ENCODE peak calls at places on chromosomes 5 and 9, in ten cellular contexts. D, U, P, J, T, E, Q, X, R and W are unnamed samples.

GRCh38 chr9:95316274-95316673 is 1.2 kb downstream of the FANCC start:
- DNase-seq in U (no peak), R (no peak), D (no peak), E (no peak), X (no peak), T (no peak), Q (peak; percentile 35), J (no peak), P (no peak), W (no peak)

GRCh38 chr9:1718836-1719235 is 296.3 kb upstream of the SMARCA2 start:
- DNase-seq in U (no peak), R (no peak), D (no peak), P (no peak), X (no peak), J (no peak), T (no peak), E (no peak), Q (no peak), W (no peak)

GRCh38 chr5:73160239-73160671 is 12.7 kb upstream of the TMEM174 start:
- DNase-seq in T (no peak), E (no peak), R (no peak), J (no peak), Q (no peak), X (no peak), U (peak; percentile 54), D (no peak), P (no peak), W (no peak)

GRCh38 chr9:126959326-126959725 is 44.7 kb downstream of the RALGPS1 start:
- DNase-seq in U (no peak), P (no peak), Q (no peak), D (no peak), E (no peak), J (no peak), R (no peak), X (no peak), T (no peak), W (no peak)

GRCh38 chr9:133694686-133695085 is 43.5 kb downstream of the SARDH start:
- DNase-seq in P (no peak), R (no peak), U (no peak), X (no peak), T (no peak), Q (no peak), D (no peak), E (no peak), J (no peak), W (no peak)

GRCh38 chr5:639584-640213 is 27.6 kb downstream of the CEP72 start:
- DNase-seq in P (no peak), J (no peak), X (no peak), R (no peak), U (no peak), E (no peak), Q (no peak), D (peak; percentile 43), T (peak; percentile 30), W (no peak)

GRCh38 chr5:154478224-154478565 is at the start of gene HAND1:
- DNase-seq in E (peak; percentile 61), R (peak; percentile 76), T (peak; percentile 73), X (no peak), U (no peak), Q (peak; percentile 62), J (no peak), P (peak; percentile 89), D (peak; percentile 84), W (no peak)

GRCh38 chr9:119500072-119500771 is 131.0 kb upstream of the BRINP1 start:
- DNase-seq in Q (no peak), U (no peak), J (peak; percentile 19), X (no peak), P (no peak), D (no peak), R (no peak), T (no peak), E (no peak), W (peak; percentile 80)

GRCh38 chr5:7202846-7203245 is 193.1 kb upstream of the ADCY2 start:
- DNase-seq in J (no peak), E (no peak), R (no peak), Q (no peak), X (no peak), U (no peak), D (no peak), T (no peak), P (no peak), W (no peak)

GRCh38 chr5:69364414-69364813 is 4.9 kb downstream of the AK6 start:
- DNase-seq in U (no peak), Q (peak; percentile 49), D (no peak), E (peak; percentile 57), R (no peak), P (no peak), T (no peak), X (no peak), J (no peak), W (no peak)

GRCh38 chr5:90461303-90461702 is 13.3 kb downstream of the MBLAC2 start:
- DNase-seq in J (no peak), X (no peak), E (no peak), R (no peak), D (no peak), P (no peak), T (no peak), U (no peak), Q (no peak), W (no peak)

GRCh38 chr5:175718401-175719108 is 60.7 kb downstream of the HRH2 start:
- DNase-seq in J (peak; percentile 46), E (peak; percentile 42), P (peak; percentile 60), R (no peak), Q (peak; percentile 37), X (no peak), T (peak; percentile 36), U (peak; percentile 10), D (peak; percentile 84), W (peak; percentile 45)

GRCh38 chr5:168740821-168741213 is 161.6 kb upstream of the PANK3 start:
- DNase-seq in Q (no peak), U (no peak), J (no peak), R (no peak), D (peak; percentile 78), X (no peak), E (no peak), T (peak; percentile 29), P (no peak), W (no peak)

GRCh38 chr5:123046222-123046621 is 9.7 kb upstream of the PPIC start:
- DNase-seq in U (no peak), P (no peak), J (no peak), X (no peak), E (no peak), Q (no peak), D (no peak), T (no peak), R (no peak), W (no peak)

GRCh38 chr5:160450164-160450932 is 28.7 kb downstream of the PTTG1 start:
- DNase-seq in U (no peak), X (no peak), T (no peak), R (no peak), P (no peak), J (no peak), Q (no peak), E (no peak), D (no peak), W (no peak)

GRCh38 chr9:132769895-132770774 is 99.9 kb downstream of the GTF3C4 start:
- DNase-seq in J (no peak), T (peak; percentile 52), D (peak; percentile 88), X (no peak), U (peak; percentile 59), P (peak; percentile 62), E (peak; percentile 26), R (peak; percentile 89), Q (peak; percentile 60), W (peak; percentile 29)

GRCh38 chr5:143214458-143214857 is 189.0 kb downstream of the NR3C1 start:
- DNase-seq in J (no peak), D (no peak), E (no peak), Q (no peak), T (no peak), X (no peak), U (no peak), P (no peak), R (no peak), W (no peak)

GRCh38 chr5:95988094-95988493 is 26.4 kb upstream of the ELL2 start:
- DNase-seq in R (no peak), D (no peak), P (no peak), Q (no peak), U (no peak), E (no peak), T (no peak), J (no peak), X (no peak), W (no peak)

GRCh38 chr9:96762562-96762961 is 15.3 kb downstream of the ZNF510 start:
- DNase-seq in R (no peak), J (no peak), T (no peak), D (no peak), X (no peak), Q (no peak), U (no peak), P (no peak), E (peak; percentile 9), W (no peak)

GRCh38 chr5:57887851-57888621 is 405.4 kb upstream of the ACTBL2 start:
- DNase-seq in J (peak; percentile 76), X (peak; percentile 39), E (peak; percentile 85), Q (peak; percentile 49), T (peak; percentile 61), P (peak; percentile 62), R (no peak), U (no peak), D (no peak), W (peak; percentile 61)

GRCh38 chr9:122151267-122151828 is 8.2 kb downstream of the NDUFA8 start:
- DNase-seq in X (no peak), Q (no peak), E (no peak), D (no peak), R (no peak), P (no peak), J (no peak), U (no peak), T (no peak), W (no peak)

GRCh38 chr5:15757103-15757502 is 257.1 kb downstream of the FBXL7 start:
- DNase-seq in J (peak; percentile 2), T (no peak), Q (no peak), P (no peak), R (no peak), U (no peak), E (no peak), D (no peak), X (no peak), W (no peak)
- H3K27ac ChIP-seq in J (no peak overlapping the region), T (no peak overlapping the region), Q (no peak overlapping the region), P (no peak overlapping the region), R (no peak overlapping the region), U (no peak overlapping the region), E (no peak overlapping the region), D (no peak overlapping the region), X (no peak overlapping the region), W (no peak overlapping the region)

GRCh38 chr9:131433302-131433854 is 39.5 kb downstream of the PRRC2B start:
- DNase-seq in Q (no peak), X (no peak), J (no peak), T (no peak), D (no peak), E (no peak), P (no peak), R (no peak), U (no peak), W (no peak)
- H3K27ac ChIP-seq in Q (no peak overlapping the region), X (peak overlapping the region; percentile 41), J (no peak overlapping the region), T (no peak overlapping the region), D (peak overlapping the region; percentile 71), E (no peak overlapping the region), P (no peak overlapping the region), R (no peak overlapping the region), U (no peak overlapping the region), W (no peak overlapping the region)

GRCh38 chr9:13554626-13555025 is 275.1 kb upstream of the MPDZ start:
- DNase-seq in Q (no peak), J (no peak), X (no peak), U (no peak), T (no peak), R (no peak), E (no peak), P (no peak), D (no peak), W (no peak)
- H3K27ac ChIP-seq in Q (no peak overlapping the region), J (no peak overlapping the region), X (no peak overlapping the region), U (no peak overlapping the region), T (no peak overlapping the region), R (no peak overlapping the region), E (no peak overlapping the region), P (no peak overlapping the region), D (no peak overlapping the region), W (no peak overlapping the region)

GRCh38 chr9:124511426-124511840 is 4.2 kb upstream of the NR5A1 start:
- DNase-seq in X (no peak), E (no peak), R (peak; percentile 59), U (no peak), P (no peak), D (no peak), T (peak; percentile 69), Q (no peak), J (no peak), W (no peak)
- H3K27ac ChIP-seq in X (no peak overlapping the region), E (no peak overlapping the region), R (no peak overlapping the region), U (no peak overlapping the region), P (no peak overlapping the region), D (no peak overlapping the region), T (peak overlapping the region; percentile 52), Q (no peak overlapping the region), J (no peak overlapping the region), W (no peak overlapping the region)